ENCODE peak calls at places on chromosomes 6 and 20, in four cellular contexts. A is pancreas; T is effector memory CD4-positive, alpha-beta T cell; L is A673. D is an unnamed sample.

GRCh38 chr6:125983246-125983945 is 2.9 kb upstream of the TRMT11 start:
- DNase-seq in L (peak), A (no peak), T (no peak), D (no peak)

GRCh38 chr6:143097224-143097795 is 36.6 kb downstream of the AIG1 start:
- DNase-seq in A (no peak), L (no peak), T (no peak), D (peak)

GRCh38 chr6:151413372-151414145 is 22.2 kb upstream of the ZBTB2 start:
- DNase-seq in A (no peak), T (peak), L (no peak), D (no peak)

GRCh38 chr6:4603856-4604369 is 172.3 kb upstream of the CDYL start:
- DNase-seq in T (no peak), L (no peak), A (no peak), D (no peak)

GRCh38 chr6:110542311-110543024 is 66.1 kb upstream of the SLC22A16 start:
- DNase-seq in T (no peak), A (no peak), L (no peak), D (peak)

GRCh38 chr6:42928748-42929087 is 562 bp upstream of the CNPY3 start:
- DNase-seq in T (no peak), L (no peak), A (no peak), D (no peak)

GRCh38 chr6:37679539-37680476 is 17.9 kb downstream of the MDGA1 start:
- DNase-seq in T (no peak), L (no peak), A (no peak), D (no peak)

GRCh38 chr6:143694560-143694959 is 16.8 kb downstream of the PHACTR2 start:
- DNase-seq in L (no peak), A (no peak), T (no peak), D (no peak)

GRCh38 chr6:14743465-14744211 is 502.2 kb upstream of the JARID2 start:
- DNase-seq in A (no peak), T (peak), L (peak), D (no peak)

GRCh38 chr20:62447143-62447869 is 20.0 kb upstream of the RBBP8NL start:
- DNase-seq in T (no peak), L (no peak), A (no peak), D (no peak)

GRCh38 chr20:18156045-18156444 is 18.4 kb downstream of the KAT14 start:
- DNase-seq in T (no peak), L (no peak), A (no peak), D (no peak)
- H3K4me3 ChIP-seq in T (no peak), L (no peak), A (no peak), D (no peak)

GRCh38 chr6:119350202-119351004 is 842 bp upstream of the MAN1A1 start:
- DNase-seq in T (no peak), A (no peak), L (peak), D (no peak)

GRCh38 chr6:119348308-119349040 is 1.1 kb downstream of the MAN1A1 start:
- DNase-seq in A (peak), L (peak), T (peak), D (peak)

GRCh38 chr6:119349341-119350201 is at the start of gene MAN1A1:
- DNase-seq in L (peak), T (peak), A (peak), D (peak)

GRCh38 chr6:119349041-119349340 is 570 bp downstream of the MAN1A1 start:
- DNase-seq in A (no peak), T (no peak), L (no peak), D (peak)

GRCh38 chr6:119351005-119351394 is 1.4 kb upstream of the MAN1A1 start:
- DNase-seq in L (peak), T (no peak), A (no peak), D (no peak)
- H3K4me3 ChIP-seq in L (no peak), T (no peak), A (peak), D (peak)

GRCh38 chr20:45336530-45337366 is 11.5 kb downstream of the SDC4 start:
- DNase-seq in T (no peak), A (no peak), L (no peak), D (no peak)
- H3K4me3 ChIP-seq in T (no peak), A (peak), L (no peak), D (no peak)

GRCh38 chr6:169141706-169142705 is 111.6 kb downstream of the THBS2 start:
- DNase-seq in A (no peak), L (no peak), T (no peak), D (no peak)
- H3K4me3 ChIP-seq in A (no peak), L (no peak), T (no peak), D (no peak)

GRCh38 chr6:79173378-79173777 is 61.1 kb downstream of the HMGN3 start:
- DNase-seq in A (no peak), T (no peak), L (no peak), D (no peak)

GRCh38 chr6:79167931-79168694 is 66.4 kb downstream of the HMGN3 start:
- DNase-seq in A (no peak), T (no peak), L (peak), D (no peak)

GRCh38 chr6:79170915-79171314 is 63.6 kb downstream of the HMGN3 start:
- DNase-seq in L (no peak), A (no peak), T (no peak), D (no peak)

GRCh38 chr6:79170431-79170830 is 64.1 kb downstream of the HMGN3 start:
- DNase-seq in A (no peak), L (no peak), T (no peak), D (no peak)

GRCh38 chr6:79168695-79168980 is 65.8 kb downstream of the HMGN3 start:
- DNase-seq in L (no peak), T (no peak), A (no peak), D (peak)
- H3K4me3 ChIP-seq in L (no peak), T (no peak), A (no peak), D (no peak)

GRCh38 chr20:20710443-20710842 is 2.0 kb downstream of the RALGAPA2 start:
- DNase-seq in L (no peak), T (no peak), A (no peak), D (no peak)
- H3K4me3 ChIP-seq in L (peak), T (peak), A (peak), D (no peak)